ENCODE peak calls at places on chromosomes 5 and 9, in five cellular contexts. B is NB4, R is KG1, N is sciatic nerve, G is ovary. F is an unnamed sample.

GRCh38 chr9:74942801-74943200 is 9.9 kb downstream of the C9orf40 start:
- DNase-seq in B (peak), R (no peak), N (no peak), G (no peak), F (no peak)

GRCh38 chr9:116943970-116944369 is 256.9 kb downstream of the TRIM32 start:
- DNase-seq in B (no peak), R (no peak), N (no peak), G (no peak), F (no peak)

GRCh38 chr5:72347801-72348305 is 27.7 kb downstream of the PTCD2 start:
- DNase-seq in B (no peak), R (no peak), N (no peak), G (no peak), F (no peak)

GRCh38 chr5:155027993-155028629 is 14.6 kb downstream of the KIF4B start:
- DNase-seq in B (peak), R (no peak), N (no peak), G (no peak), F (no peak)

GRCh38 chr9:94160594-94161501 is 76.6 kb downstream of the PTPDC1 start:
- DNase-seq in B (no peak), R (no peak), N (no peak), G (no peak), F (no peak)

GRCh38 chr5:173003360-173003759 is 19.8 kb downstream of the ATP6V0E1 start:
- DNase-seq in B (no peak), R (no peak), N (no peak), G (no peak), F (no peak)

GRCh38 chr5:67248703-67249589 is 52.3 kb upstream of the CD180 start:
- DNase-seq in B (no peak), R (no peak), N (no peak), G (no peak), F (no peak)

GRCh38 chr9:14247577-14247976 is 66.4 kb downstream of the NFIB start:
- DNase-seq in B (no peak), R (no peak), N (no peak), G (no peak), F (no peak)

GRCh38 chr9:86741311-86742215 is 205.7 kb downstream of the GAS1 start:
- DNase-seq in B (no peak), R (no peak), N (no peak), G (no peak), F (no peak)

GRCh38 chr5:1946122-1946677 is 63.5 kb upstream of the IRX4 start:
- DNase-seq in B (no peak), R (no peak), N (no peak), G (no peak), F (no peak)

GRCh38 chr5:164898705-164899104 is 1393.3 kb downstream of the MAT2B start:
- DNase-seq in B (no peak), R (no peak), N (no peak), G (no peak), F (no peak)

GRCh38 chr5:168813179-168813968 is 234.2 kb upstream of the PANK3 start:
- DNase-seq in B (no peak), R (no peak), N (no peak), G (no peak), F (no peak)

GRCh38 chr5:159525117-159525516 is 194.8 kb upstream of the IL12B start:
- DNase-seq in B (no peak), R (no peak), N (no peak), G (no peak), F (no peak)

GRCh38 chr5:100772548-100772947 is 130.5 kb downstream of the ST8SIA4 start:
- DNase-seq in B (no peak), R (no peak), N (no peak), G (no peak), F (no peak)

GRCh38 chr5:155878991-155879575 is 447.9 kb upstream of the SGCD start:
- DNase-seq in B (no peak), R (no peak), N (no peak), G (no peak), F (no peak)

GRCh38 chr5:43702815-43703214 is 99.8 kb downstream of the NNT start:
- DNase-seq in B (no peak), R (no peak), N (no peak), G (no peak), F (no peak)

GRCh38 chr5:99000878-99001277 is 72.1 kb upstream of the CHD1 start:
- DNase-seq in B (no peak), R (no peak), N (no peak), G (no peak), F (no peak)

GRCh38 chr9:107750741-107751521 is 261.4 kb upstream of the KLF4 start:
- DNase-seq in B (peak), R (no peak), N (peak), G (peak), F (peak)

GRCh38 chr9:8558176-8558575 is 758.6 kb upstream of the DMAC1 start:
- DNase-seq in B (no peak), R (no peak), N (no peak), G (no peak), F (no peak)

GRCh38 chr5:424259-425110 is 18.5 kb upstream of the EXOC3 start:
- DNase-seq in B (peak), R (no peak), N (peak), G (no peak), F (no peak)

GRCh38 chr5:19987594-19988345 is at the start of gene CDH18:
- DNase-seq in B (no peak), R (no peak), N (peak), G (peak), F (no peak)

GRCh38 chr5:87413116-87413645 is 451 bp upstream of the CCNH start:
- DNase-seq in B (no peak), R (no peak), N (no peak), G (no peak), F (no peak)

GRCh38 chr9:104094534-104095020 is 468 bp downstream of the SMC2 start:
- DNase-seq in B (no peak), R (no peak), N (no peak), G (no peak), F (no peak)

GRCh38 chr5:10319202-10319851 is 11.6 kb upstream of the CMBL start:
- DNase-seq in B (no peak), R (no peak), N (peak), G (no peak), F (peak)

GRCh38 chr9:109481747-109482325 is 16.3 kb downstream of the PTPN3 start:
- DNase-seq in B (no peak), R (no peak), N (no peak), G (no peak), F (no peak)

GRCh38 chr9:5188060-5188707 is 2.7 kb upstream of the INSL6 start:
- DNase-seq in B (no peak), R (no peak), N (no peak), G (no peak), F (no peak)

GRCh38 chr5:139075066-139076050 is 122.8 kb downstream of the SIL1 start:
- DNase-seq in B (peak), R (no peak), N (no peak), G (no peak), F (no peak)

GRCh38 chr5:53291528-53291927 is 182.0 kb upstream of the MOCS2 start:
- DNase-seq in B (peak), R (no peak), N (no peak), G (no peak), F (no peak)

GRCh38 chr5:101977729-101978345 is 318.2 kb downstream of the SLCO4C1 start:
- DNase-seq in B (peak), R (peak), N (no peak), G (no peak), F (no peak)

GRCh38 chr5:61055434-61056006 is 106.7 kb downstream of the SMIM15 start:
- DNase-seq in B (peak), R (no peak), N (no peak), G (no peak), F (no peak)